ENCODE peak calls at places on chromosomes 3 and 15, in four cellular contexts. B is thoracic aorta, S is mammary epithelial cell, A is HCT116. W is an unnamed sample.

GRCh38 chr15:46654993-46655392 is 1020.2 kb downstream of the SQOR start:
- DNase-seq in B (no peak), S (no peak), A (no peak), W (no peak)

GRCh38 chr15:96225642-96226259 is 104.7 kb upstream of the NR2F2 start:
- DNase-seq in B (no peak), S (peak), A (no peak), W (no peak)

GRCh38 chr3:23626442-23626841 is 179.3 kb upstream of the UBE2E1 start:
- DNase-seq in B (no peak), S (no peak), A (no peak), W (no peak)

GRCh38 chr3:16061491-16061890 is 113.0 kb upstream of the GALNT15 start:
- DNase-seq in B (no peak), S (no peak), A (no peak), W (no peak)

GRCh38 chr15:81897011-81897677 is 148.7 kb downstream of the MEX3B start:
- DNase-seq in B (no peak), S (peak), A (no peak), W (peak)

GRCh38 chr3:53230041-53230621 is 25.7 kb downstream of the TKT start:
- DNase-seq in B (no peak), S (no peak), A (no peak), W (no peak)

GRCh38 chr15:100438570-100438969 is 90.2 kb downstream of the CERS3 start:
- DNase-seq in B (no peak), S (peak), A (no peak), W (peak)

GRCh38 chr3:44918087-44918486 is 43.7 kb downstream of the TGM4 start:
- DNase-seq in B (no peak), S (no peak), A (no peak), W (no peak)

GRCh38 chr15:58506064-58506490 is 74.3 kb downstream of the LIPC start:
- DNase-seq in B (no peak), S (peak), A (no peak), W (no peak)

GRCh38 chr15:78149805-78150751 is 916 bp downstream of the IDH3A start:
- DNase-seq in B (no peak), S (peak), A (no peak), W (peak)

GRCh38 chr15:71962537-71962936 is 152.2 kb downstream of the NR2E3 start:
- DNase-seq in B (no peak), S (no peak), A (no peak), W (no peak)

GRCh38 chr15:48939686-48940085 is 24.0 kb downstream of the SHC4 start:
- DNase-seq in B (no peak), S (peak), A (no peak), W (peak)

GRCh38 chr15:77811270-77811669 is 178.6 kb upstream of the LINGO1 start:
- DNase-seq in B (no peak), S (no peak), A (no peak), W (no peak)

GRCh38 chr15:87906444-87906843 is 350.1 kb downstream of the NTRK3 start:
- DNase-seq in B (no peak), S (no peak), A (no peak), W (no peak)

GRCh38 chr15:79874242-79874641 is 22.6 kb downstream of the MTHFS start:
- DNase-seq in B (no peak), S (peak), A (peak), W (peak)

GRCh38 chr3:147514366-147514765 is 105.2 kb downstream of the ZIC1 start:
- DNase-seq in B (no peak), S (no peak), A (no peak), W (no peak)

GRCh38 chr3:146803746-146804145 is 198.6 kb upstream of the PLSCR5 start:
- DNase-seq in B (no peak), S (no peak), A (no peak), W (no peak)

GRCh38 chr3:126051234-126051633 is 32.7 kb downstream of the SLC41A3 start:
- DNase-seq in B (no peak), S (no peak), A (no peak), W (no peak)

GRCh38 chr15:31752363-31752762 is 278.0 kb upstream of the CHRNA7 start:
- DNase-seq in B (no peak), S (peak), A (no peak), W (peak)

GRCh38 chr15:72865486-72865885 is 81.9 kb upstream of the ADPGK start:
- DNase-seq in B (no peak), S (no peak), A (no peak), W (no peak)

GRCh38 chr3:76551739-76552138 is 488.2 kb upstream of the ROBO2 start:
- DNase-seq in B (no peak), S (no peak), A (no peak), W (no peak)

GRCh38 chr3:52403955-52404354 is 40.9 kb downstream of the SEMA3G start:
- DNase-seq in B (no peak), S (no peak), A (no peak), W (no peak)

GRCh38 chr3:10351013-10351735 is 30.3 kb upstream of the SEC13 start:
- DNase-seq in B (no peak), S (no peak), A (no peak), W (peak)

GRCh38 chr15:89206908-89207331 is 14.5 kb downstream of the RLBP1 start:
- DNase-seq in B (peak), S (peak), A (peak), W (peak)

GRCh38 chr3:46368569-46368968 is 2.2 kb upstream of the CCR5 start:
- DNase-seq in B (no peak), S (no peak), A (no peak), W (peak)

GRCh38 chr3:15197340-15198029 is 8.6 kb upstream of the CAPN7 start:
- DNase-seq in B (no peak), S (no peak), A (no peak), W (no peak)

GRCh38 chr3:165895919-165896318 is 58.7 kb upstream of the BCHE start:
- DNase-seq in B (no peak), S (no peak), A (peak), W (no peak)

GRCh38 chr3:52387481-52387880 is 57.4 kb downstream of the SEMA3G start:
- DNase-seq in B (no peak), S (no peak), A (no peak), W (no peak)

GRCh38 chr15:59160880-59161593 is 45.6 kb upstream of the LDHAL6B start:
- DNase-seq in B (no peak), S (no peak), A (no peak), W (no peak)

GRCh38 chr3:50850639-50851511 is 176.1 kb downstream of the DOCK3 start:
- DNase-seq in B (no peak), S (peak), A (no peak), W (no peak)

GRCh38 chr3:63514678-63515077 is 137.8 kb upstream of the SNTN start:
- DNase-seq in B (no peak), S (no peak), A (no peak), W (no peak)

GRCh38 chr3:30458376-30458775 is 148.0 kb upstream of the TGFBR2 start:
- DNase-seq in B (no peak), S (no peak), A (no peak), W (no peak)

GRCh38 chr3:30456263-30456662 is 150.1 kb upstream of the TGFBR2 start:
- DNase-seq in B (no peak), S (no peak), A (no peak), W (no peak)

GRCh38 chr3:30457081-30457480 is 149.3 kb upstream of the TGFBR2 start:
- DNase-seq in B (no peak), S (no peak), A (no peak), W (no peak)

GRCh38 chr3:30461311-30461710 is 145.1 kb upstream of the TGFBR2 start:
- DNase-seq in B (no peak), S (no peak), A (no peak), W (no peak)

DNA sequence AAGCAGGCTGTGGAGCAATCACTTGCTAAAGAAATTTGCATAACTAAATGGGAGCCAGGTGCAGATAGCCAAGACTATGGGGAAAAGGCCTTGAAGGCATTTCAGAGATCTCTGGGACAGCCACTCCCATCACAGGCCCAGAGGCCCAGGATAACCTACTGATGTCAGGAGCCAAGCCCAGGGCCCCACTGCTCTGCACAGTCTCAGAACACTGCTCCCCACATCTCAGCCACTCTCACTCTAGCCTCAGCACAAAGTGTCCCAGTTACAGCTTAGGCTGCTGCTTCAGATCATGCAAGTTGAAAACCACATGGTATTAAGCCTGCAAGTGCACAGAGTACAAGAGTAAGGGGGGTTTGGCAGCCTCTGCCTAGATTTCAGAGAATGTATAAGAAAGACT is 147.6 kb upstream of the TGFBR2 start:
- DNase-seq in B (no peak), S (no peak), A (no peak), W (no peak)
- H3K27ac ChIP-seq in B (no peak), S (no peak), A (no peak), W (no peak)

DNA sequence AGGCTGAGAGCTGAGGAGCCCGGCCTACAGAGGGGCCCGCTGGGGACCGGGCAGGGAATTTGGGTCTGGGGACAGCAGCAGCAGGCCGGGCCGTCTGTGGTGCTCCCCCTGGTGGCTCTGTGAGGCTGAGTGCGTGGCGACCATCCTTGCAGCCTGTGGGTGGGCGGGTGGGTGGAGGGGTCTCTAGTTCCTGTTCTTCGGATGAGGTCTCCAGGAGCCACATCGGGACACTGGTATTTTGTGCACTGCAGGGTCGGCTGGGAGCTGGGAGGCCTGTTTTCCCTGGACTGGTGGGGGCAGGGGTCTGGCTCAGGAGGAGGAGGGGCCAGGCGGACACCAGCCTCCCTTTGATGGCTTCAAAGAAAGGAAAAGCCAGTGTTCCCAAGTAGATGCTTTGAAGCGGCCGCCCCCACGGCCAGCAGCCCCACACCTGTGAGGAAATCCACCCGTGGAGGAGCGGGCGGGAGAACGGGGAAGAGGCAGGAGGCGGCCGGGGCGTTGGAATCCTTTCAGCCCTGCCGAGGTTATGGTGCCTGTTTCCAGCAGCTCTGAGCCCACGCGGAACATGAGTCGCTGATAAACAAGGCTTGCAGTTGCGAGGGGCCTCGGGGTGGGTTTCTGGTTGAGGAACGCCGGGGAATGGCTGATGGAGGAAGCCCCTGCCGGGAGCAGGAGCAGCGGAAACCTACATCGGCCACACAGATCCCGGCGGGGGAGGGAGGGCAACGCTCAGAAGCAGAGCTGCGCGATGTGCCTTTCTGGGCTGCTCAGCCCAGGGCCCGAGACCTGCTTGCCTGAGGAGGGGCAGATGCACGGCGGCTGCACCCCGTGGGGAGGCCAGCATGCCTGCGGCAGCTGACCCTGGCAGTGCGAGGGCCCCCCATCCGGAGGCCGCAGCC is 154.3 kb downstream of the NSMCE3 start:
- DNase-seq in B (no peak), S (no peak), A (no peak), W (no peak)
- TF ChIP-seq CTCF in B (peak), S (no peak), A (no peak), W (peak)

GRCh38 chr3:151686257-151686656 is 47.5 kb upstream of the AADACL2 start:
- DNase-seq in B (no peak), S (peak), A (no peak), W (no peak)

GRCh38 chr3:151688571-151688970 is 45.2 kb upstream of the AADACL2 start:
- DNase-seq in B (no peak), S (no peak), A (no peak), W (no peak)

GRCh38 chr3:151690645-151691044 is 43.1 kb upstream of the AADACL2 start:
- DNase-seq in B (no peak), S (no peak), A (no peak), W (no peak)
- H3K27ac ChIP-seq in B (no peak), S (no peak), A (no peak), W (no peak)

DNA sequence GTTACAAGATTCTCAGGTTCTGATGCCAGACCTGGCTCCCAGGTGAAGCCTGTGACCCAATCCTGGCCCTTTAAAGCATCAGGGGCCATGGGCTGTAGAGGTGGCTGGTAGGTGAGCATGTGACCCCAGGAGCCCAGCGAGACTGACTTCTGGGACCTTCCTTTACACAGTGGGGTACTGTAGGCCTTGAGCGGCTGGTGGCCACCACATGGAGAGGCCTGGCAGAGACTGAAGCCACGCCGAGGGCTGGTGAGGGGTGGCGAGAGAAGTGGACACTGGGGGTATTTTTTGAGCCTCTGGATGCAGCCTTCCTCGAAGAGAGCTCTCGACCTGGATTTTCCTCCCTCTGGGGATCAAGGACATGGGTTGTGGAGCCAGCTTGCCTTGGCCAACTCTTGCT is 71.2 kb upstream of the ITGA11 start:
- DNase-seq in B (no peak), S (no peak), A (no peak), W (no peak)
- TF ChIP-seq CTCF in B (no peak), S (no peak), A (no peak), W (no peak)

GRCh38 chr15:75369897-75370581 is 1.6 kb upstream of the MAN2C1 start:
- DNase-seq in B (no peak), S (no peak), A (no peak), W (no peak)
- H3K27ac ChIP-seq in B (no peak), S (no peak), A (no peak), W (peak)

DNA sequence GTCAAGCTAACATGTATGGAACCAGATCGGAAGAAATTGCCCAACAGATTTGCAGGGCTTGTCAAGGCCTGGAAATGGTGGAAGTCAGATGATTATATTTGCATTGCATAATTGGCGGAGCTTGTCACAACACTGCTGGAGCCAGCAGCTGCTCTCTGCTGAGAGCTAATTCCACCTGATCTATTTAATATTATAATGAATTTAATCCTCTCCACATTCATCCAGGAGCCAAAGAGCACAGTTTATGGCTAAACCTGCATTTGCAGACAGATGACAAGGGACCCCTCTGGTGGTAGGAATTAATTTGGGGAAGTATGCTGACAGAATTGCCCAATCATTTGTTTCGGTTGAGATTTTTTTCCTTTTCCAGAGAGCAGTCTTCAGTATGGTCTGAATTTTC is 730.2 kb downstream of the TUSC7 start:
- DNase-seq in B (no peak), S (no peak), A (no peak), W (no peak)
- TF ChIP-seq CTCF in B (peak), S (no peak), A (peak), W (no peak)

DNA sequence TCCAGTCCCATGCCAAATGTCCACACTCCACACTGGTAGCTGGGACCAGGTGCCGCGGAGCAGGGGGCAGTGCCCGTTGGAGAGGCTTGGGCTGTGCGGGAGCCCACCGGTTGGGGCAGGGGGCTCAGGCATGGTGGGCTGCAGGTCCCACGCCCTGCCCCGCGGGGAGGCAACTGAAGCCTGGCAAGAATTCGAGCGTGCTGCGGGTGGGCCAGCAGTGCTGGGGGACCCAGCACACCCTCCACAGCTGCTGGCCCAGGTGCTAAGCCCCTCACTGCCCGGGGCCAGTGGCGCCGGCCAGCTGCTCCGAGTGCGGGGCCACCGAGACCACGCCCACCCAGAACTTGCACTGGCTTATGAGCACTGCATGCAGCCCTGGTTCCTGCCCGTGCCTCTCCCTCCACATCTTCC is 479.4 kb downstream of the ZNF385D start:
- DNase-seq in B (no peak), S (no peak), A (no peak), W (no peak)
- H3K27ac ChIP-seq in B (no peak), S (no peak), A (no peak), W (no peak)

GRCh38 chr3:19471147-19471546 is 322.8 kb downstream of the KCNH8 start:
- DNase-seq in B (no peak), S (no peak), A (no peak), W (no peak)

DNA sequence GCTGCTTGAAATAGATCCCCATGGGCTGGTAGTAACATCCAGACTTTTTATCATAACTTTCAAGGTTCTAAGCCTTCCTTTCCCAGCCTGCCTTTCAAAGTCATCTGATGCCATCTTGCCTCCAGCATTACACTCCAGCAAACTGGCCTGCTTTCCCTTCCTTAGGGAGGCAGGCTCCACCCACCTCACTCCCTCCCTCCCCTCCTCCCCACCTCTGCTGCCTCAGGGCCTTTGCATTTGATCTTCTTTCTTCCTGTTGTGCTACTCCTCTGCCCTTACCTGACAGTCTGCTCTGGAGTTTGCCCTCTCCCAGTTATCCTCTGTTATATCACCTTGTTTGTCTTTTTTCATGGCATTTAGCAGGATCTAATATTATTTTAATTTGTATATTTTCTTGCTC is 319.5 kb downstream of the KCNH8 start:
- DNase-seq in B (no peak), S (no peak), A (no peak), W (no peak)
- TF ChIP-seq CTCF in B (no peak), S (no peak), A (no peak), W (no peak)

DNA sequence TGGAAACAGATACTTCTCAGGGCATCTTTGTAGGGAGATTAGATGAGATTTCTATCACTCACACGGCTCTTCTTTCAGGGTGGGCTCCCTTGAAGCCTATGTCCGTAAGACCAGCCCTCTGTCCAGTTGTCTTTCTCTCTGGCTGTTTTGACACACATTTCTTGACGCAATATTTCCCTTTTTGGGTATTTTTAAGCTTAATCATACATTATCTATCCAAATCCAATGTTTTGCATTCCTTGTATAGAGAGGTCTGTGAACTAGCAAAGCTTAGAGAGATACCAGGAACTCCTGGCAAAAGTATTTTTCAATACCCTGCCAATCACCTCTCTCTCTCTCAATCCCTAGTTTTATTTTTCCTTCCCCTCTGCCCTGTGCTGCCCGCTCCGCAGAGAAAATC is 79.3 kb downstream of the EOMES start:
- DNase-seq in B (no peak), S (no peak), A (no peak), W (no peak)
- H3K27ac ChIP-seq in B (no peak), S (no peak), A (no peak), W (no peak)

DNA sequence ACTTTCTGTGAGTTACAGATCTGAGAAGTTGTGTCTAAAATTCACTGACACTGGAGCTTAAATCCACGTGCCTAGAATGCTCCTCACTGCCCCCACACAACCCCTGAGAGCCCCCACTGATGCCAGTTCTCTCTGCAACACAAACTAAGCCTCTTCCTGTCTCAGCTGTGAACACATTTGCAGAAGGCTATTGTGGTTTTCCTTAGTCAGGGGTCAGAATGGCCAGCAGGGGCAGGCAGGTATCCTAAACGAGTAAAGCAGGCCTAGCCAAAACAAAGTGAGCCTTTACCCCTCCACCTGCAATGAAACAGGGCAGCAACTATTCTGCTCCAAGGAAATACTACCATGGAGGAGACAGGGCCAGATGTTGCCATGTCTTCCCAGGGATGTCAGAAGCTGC is 78.6 kb downstream of the FHIT start:
- DNase-seq in B (no peak), S (no peak), A (no peak), W (no peak)
- TF ChIP-seq CTCF in B (no peak), S (no peak), A (no peak), W (no peak)